ENCODE peak calls at places on chromosomes 5 and 9, in five cellular contexts. N is CD8-positive, alpha-beta T cell; H is transverse colon; S is uterus; X is small intestine. B is an unnamed sample. For H3K4me1, the result is how much of the 10 kb centered on the place peaks cover.

GRCh38 chr9:111621895-111622480 is 9.1 kb upstream of the DNAJC25 start:
- DNase-seq in N (peak), H (peak), S (peak), X (peak), B (no peak)

GRCh38 chr5:1195439-1195838 is 6.0 kb upstream of the SLC6A19 start:
- DNase-seq in N (no peak), H (no peak), S (no peak), X (no peak), B (no peak)

GRCh38 chr5:87121315-87122170 is 146.1 kb upstream of the RASA1 start:
- DNase-seq in N (peak), H (peak), S (no peak), X (peak), B (peak)

GRCh38 chr5:112915831-112916230 is 6.2 kb downstream of the REEP5 start:
- DNase-seq in N (no peak), H (no peak), S (no peak), X (peak), B (no peak)

GRCh38 chr5:79020861-79021561 is 35.9 kb upstream of the ARSB start:
- DNase-seq in N (peak), H (peak), S (peak), X (peak), B (peak)

GRCh38 chr9:35606726-35607125 is 1.7 kb downstream of the TESK1 start:
- DNase-seq in N (no peak), H (no peak), S (no peak), X (no peak), B (no peak)

GRCh38 chr9:131732061-131732526 is 7.8 kb downstream of the RAPGEF1 start:
- DNase-seq in N (no peak), H (peak), S (no peak), X (no peak), B (no peak)

GRCh38 chr9:134683714-134684374 is 42.2 kb downstream of the COL5A1 start:
- DNase-seq in N (no peak), H (no peak), S (no peak), X (no peak), B (peak)

GRCh38 chr9:117120061-117120460 is 294.8 kb downstream of the ASTN2 start:
- DNase-seq in N (no peak), H (no peak), S (no peak), X (no peak), B (no peak)

GRCh38 chr5:1243487-1244152 is 18.4 kb downstream of the SLC6A18 start:
- DNase-seq in N (no peak), H (no peak), S (no peak), X (no peak), B (no peak)

GRCh38 chr5:167451091-167451490 is 840.4 kb upstream of the WWC1 start:
- DNase-seq in N (no peak), H (no peak), S (no peak), X (no peak), B (no peak)

GRCh38 chr5:132500244-132500930 is 9.8 kb upstream of the IRF1 start:
- DNase-seq in N (no peak), H (no peak), S (no peak), X (no peak), B (no peak)

GRCh38 chr5:124130807-124131206 is 615.6 kb downstream of the ZNF608 start:
- DNase-seq in N (no peak), H (no peak), S (no peak), X (no peak), B (no peak)

GRCh38 chr5:676699-677076 is 16.5 kb downstream of the TPPP start:
- DNase-seq in N (no peak), H (no peak), S (no peak), X (no peak), B (no peak)

GRCh38 chr9:100099722-100100042 is 639 bp downstream of the INVS start:
- DNase-seq in N (no peak), H (no peak), S (no peak), X (no peak), B (peak)

GRCh38 chr9:121698627-121699270 is 47.3 kb downstream of the DAB2IP start:
- DNase-seq in N (no peak), H (no peak), S (peak), X (no peak), B (no peak)

GRCh38 chr5:127275641-127276193 is 14.9 kb upstream of the MEGF10 start:
- DNase-seq in N (no peak), H (no peak), S (no peak), X (no peak), B (no peak)

GRCh38 chr9:81146684-81147337 is 542.5 kb downstream of the TLE1 start:
- DNase-seq in N (no peak), H (no peak), S (no peak), X (no peak), B (no peak)

GRCh38 chr5:73152411-73153388 is 20.3 kb upstream of the TMEM174 start:
- DNase-seq in N (no peak), H (no peak), S (no peak), X (peak), B (no peak)

GRCh38 chr5:138109463-138110265 is 25.8 kb downstream of the WNT8A start:
- DNase-seq in N (no peak), H (no peak), S (no peak), X (no peak), B (no peak)

DNA sequence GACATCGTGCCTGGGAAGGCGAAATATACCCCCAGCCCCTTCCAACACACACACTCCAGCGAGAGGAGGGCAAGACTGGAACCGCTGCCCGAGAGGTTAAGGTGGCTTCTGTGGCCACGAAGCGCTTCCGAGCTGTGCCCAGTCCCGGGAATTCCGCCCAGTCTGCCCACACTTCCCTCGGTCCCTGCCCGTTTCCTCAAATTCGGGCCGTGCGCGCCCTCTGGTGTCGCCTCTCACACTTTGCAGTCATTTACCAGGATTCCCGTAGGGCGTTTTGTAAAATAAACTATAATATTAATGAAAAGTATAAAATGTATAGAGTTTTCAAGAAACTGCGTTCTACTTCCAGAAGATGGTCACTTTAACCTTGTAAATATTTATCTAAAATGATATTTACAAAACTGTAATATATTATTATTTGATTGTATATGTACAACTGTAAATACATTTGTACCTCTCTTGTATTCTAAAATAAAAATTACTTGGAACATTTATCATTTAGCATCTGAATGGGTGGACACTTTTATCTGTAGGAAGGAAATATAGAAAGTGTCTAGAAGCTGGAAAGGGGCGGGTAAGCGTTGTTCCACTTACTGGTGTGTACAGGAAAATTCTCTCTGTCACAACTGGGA is 11.0 kb upstream of the EXOSC2 start:
- DNase-seq in N (peak), H (peak), S (peak), X (peak), B (peak)
- H3K4me3 ChIP-seq in N (peak), H (no peak), S (peak), X (peak), B (peak)

GRCh38 chr9:71755230-71755629 is 13.1 kb downstream of the CEMIP2 start:
- DNase-seq in N (no peak), H (no peak), S (no peak), X (no peak), B (no peak)
- H3K4me1 ChIP-seq in N (under half), H (under half), S (under half), X (under half), B (under half)

GRCh38 chr5:150507283-150508020 is 479 bp upstream of the NDST1 start:
- DNase-seq in N (no peak), H (peak), S (no peak), X (peak), B (no peak)

GRCh38 chr5:150508021-150508640 is at the start of gene NDST1:
- DNase-seq in N (no peak), H (no peak), S (no peak), X (no peak), B (no peak)

GRCh38 chr5:150509992-150510391 is 2.1 kb downstream of the NDST1 start:
- DNase-seq in N (no peak), H (no peak), S (no peak), X (no peak), B (no peak)

GRCh38 chr5:150510460-150511263 is 2.7 kb downstream of the NDST1 start:
- DNase-seq in N (no peak), H (peak), S (no peak), X (peak), B (no peak)

DNA sequence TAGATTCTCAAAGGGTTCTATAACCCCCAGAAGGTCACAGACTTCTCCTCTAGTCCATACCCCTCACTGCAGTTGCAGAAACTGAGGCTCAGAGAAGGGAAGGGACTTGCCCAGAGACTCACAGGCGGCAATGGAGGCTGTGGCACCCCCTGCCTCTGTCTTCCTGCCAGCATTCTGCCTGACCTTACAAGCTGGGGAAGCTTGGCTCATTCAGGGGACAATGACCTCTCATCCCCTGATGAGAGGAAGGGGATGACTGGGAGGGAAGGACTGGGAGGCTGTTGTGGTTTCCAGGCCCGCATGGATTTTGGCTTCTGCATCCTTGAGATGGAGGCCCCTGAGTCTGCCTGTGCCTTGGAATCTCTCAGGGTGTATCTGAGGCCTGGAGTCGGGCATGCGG is 897 bp downstream of the NDST1 start:
- DNase-seq in N (no peak), H (no peak), S (no peak), X (no peak), B (no peak)
- H3K4me3 ChIP-seq in N (no peak), H (no peak), S (no peak), X (no peak), B (peak)

DNA sequence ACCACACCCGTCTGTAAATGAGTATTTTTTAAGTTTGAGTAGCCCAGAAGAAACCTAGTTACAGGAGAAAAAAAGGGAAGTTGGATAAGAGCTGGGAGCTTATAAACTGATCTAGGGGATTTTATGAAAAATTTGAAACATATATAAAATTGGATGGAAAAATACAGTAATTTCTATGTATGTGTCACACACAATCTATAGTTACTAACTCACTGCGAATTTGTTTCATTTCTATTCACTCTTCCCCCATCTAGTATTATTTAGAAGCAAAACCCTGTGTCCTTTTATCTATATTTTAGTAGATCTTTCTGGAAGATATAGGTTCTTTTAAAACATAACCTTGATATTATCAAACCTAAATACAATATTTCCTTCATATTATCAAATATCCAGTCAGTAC is 14.6 kb downstream of the CYFIP2 start:
- DNase-seq in N (no peak), H (no peak), S (no peak), X (no peak), B (no peak)
- H3K4me1 ChIP-seq in N (half or more), H (under half), S (under half), X (under half), B (under half)

DNA sequence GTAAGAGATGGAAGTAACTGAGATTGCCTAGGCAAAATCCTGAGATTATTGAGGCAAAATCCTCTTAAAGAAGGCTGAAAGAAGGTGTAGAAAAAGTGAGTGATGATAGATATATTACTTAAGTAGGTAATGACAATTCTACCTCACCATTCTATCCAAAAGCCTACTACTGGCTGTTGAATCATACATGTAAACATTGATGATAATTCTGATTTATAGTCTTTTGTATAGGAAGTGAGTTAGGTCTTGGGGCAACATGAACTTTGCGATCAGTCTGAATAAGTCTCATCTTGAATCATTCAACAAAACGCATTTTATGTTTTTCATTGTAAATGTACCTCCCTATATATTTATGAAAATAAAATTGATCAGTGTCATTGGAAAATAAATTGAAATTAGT is 99.6 kb downstream of the PARP8 start:
- DNase-seq in N (no peak), H (no peak), S (no peak), X (no peak), B (no peak)
- H3K4me3 ChIP-seq in N (no peak), H (no peak), S (no peak), X (no peak), B (no peak)

GRCh38 chr5:172885594-172886340 is 51.7 kb downstream of the ERGIC1 start:
- DNase-seq in N (no peak), H (no peak), S (no peak), X (no peak), B (no peak)

GRCh38 chr5:172877496-172878260 is 43.6 kb downstream of the ERGIC1 start:
- DNase-seq in N (no peak), H (no peak), S (no peak), X (no peak), B (no peak)

GRCh38 chr5:172879434-172879828 is 45.4 kb downstream of the ERGIC1 start:
- DNase-seq in N (no peak), H (no peak), S (no peak), X (no peak), B (no peak)

GRCh38 chr5:172878585-172879433 is 44.8 kb downstream of the ERGIC1 start:
- DNase-seq in N (no peak), H (no peak), S (peak), X (no peak), B (peak)

DNA sequence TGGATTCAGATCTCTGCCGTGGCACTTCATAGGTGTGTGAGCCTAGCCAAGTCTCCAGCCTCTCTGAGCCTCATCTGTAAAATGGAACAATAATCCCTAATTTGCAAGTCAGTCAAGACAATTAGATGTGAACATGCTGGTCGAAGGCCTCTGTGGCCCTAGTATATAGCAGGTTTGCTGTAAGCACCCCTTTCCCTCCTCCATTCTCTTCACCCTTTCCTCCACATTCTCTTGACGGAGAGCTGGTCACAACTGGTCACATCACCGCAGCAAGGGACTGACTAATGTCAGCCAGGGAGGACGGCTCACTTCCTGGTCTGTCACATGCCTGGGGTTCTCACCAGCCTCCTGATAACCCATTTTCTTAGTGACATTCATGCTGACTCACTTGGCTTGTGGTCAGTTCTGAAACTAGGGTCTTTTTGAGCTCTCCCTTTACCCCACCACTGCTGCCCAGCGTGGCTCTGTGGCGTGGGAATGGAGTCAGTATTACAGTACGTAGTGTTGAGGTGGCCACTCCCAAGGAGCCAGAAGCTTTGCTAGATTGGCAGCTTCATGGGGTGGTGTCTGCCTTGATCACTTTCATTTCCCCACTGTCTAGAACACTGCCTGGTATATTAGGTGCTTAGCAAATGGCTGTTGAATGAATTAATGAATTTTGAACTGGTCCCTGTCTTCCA is 47.8 kb downstream of the ERGIC1 start:
- DNase-seq in N (no peak), H (no peak), S (no peak), X (no peak), B (no peak)
- H3K4me1 ChIP-seq in N (under half), H (under half), S (under half), X (under half), B (under half)

GRCh38 chr5:10682429-10682746 is 78.6 kb downstream of the DAP start:
- DNase-seq in N (no peak), H (no peak), S (no peak), X (no peak), B (no peak)

GRCh38 chr5:10684303-10685086 is 76.5 kb downstream of the DAP start:
- DNase-seq in N (no peak), H (no peak), S (no peak), X (no peak), B (no peak)

GRCh38 chr5:10686890-10687289 is 74.1 kb downstream of the DAP start:
- DNase-seq in N (no peak), H (no peak), S (no peak), X (no peak), B (no peak)

GRCh38 chr5:10682801-10683525 is 78.1 kb downstream of the DAP start:
- DNase-seq in N (no peak), H (no peak), S (no peak), X (no peak), B (no peak)

GRCh38 chr5:10685103-10685502 is 75.9 kb downstream of the DAP start:
- DNase-seq in N (no peak), H (no peak), S (no peak), X (no peak), B (no peak)
- H3K4me3 ChIP-seq in N (no peak), H (no peak), S (no peak), X (no peak), B (no peak)

GRCh38 chr5:31823477-31823876 is 184.5 kb downstream of the PDZD2 start:
- DNase-seq in N (no peak), H (no peak), S (no peak), X (no peak), B (no peak)

GRCh38 chr5:31824886-31825774 is 186.2 kb downstream of the PDZD2 start:
- DNase-seq in N (no peak), H (peak), S (peak), X (peak), B (no peak)

GRCh38 chr5:31825775-31826068 is 186.8 kb downstream of the PDZD2 start:
- DNase-seq in N (no peak), H (no peak), S (no peak), X (no peak), B (no peak)

GRCh38 chr5:31833005-31833404 is 194.1 kb downstream of the PDZD2 start:
- DNase-seq in N (no peak), H (no peak), S (no peak), X (no peak), B (no peak)

GRCh38 chr5:31827862-31828261 is 188.9 kb downstream of the PDZD2 start:
- DNase-seq in N (no peak), H (no peak), S (no peak), X (no peak), B (no peak)
- H3K4me1 ChIP-seq in N (under half), H (under half), S (under half), X (under half), B (under half)

DNA sequence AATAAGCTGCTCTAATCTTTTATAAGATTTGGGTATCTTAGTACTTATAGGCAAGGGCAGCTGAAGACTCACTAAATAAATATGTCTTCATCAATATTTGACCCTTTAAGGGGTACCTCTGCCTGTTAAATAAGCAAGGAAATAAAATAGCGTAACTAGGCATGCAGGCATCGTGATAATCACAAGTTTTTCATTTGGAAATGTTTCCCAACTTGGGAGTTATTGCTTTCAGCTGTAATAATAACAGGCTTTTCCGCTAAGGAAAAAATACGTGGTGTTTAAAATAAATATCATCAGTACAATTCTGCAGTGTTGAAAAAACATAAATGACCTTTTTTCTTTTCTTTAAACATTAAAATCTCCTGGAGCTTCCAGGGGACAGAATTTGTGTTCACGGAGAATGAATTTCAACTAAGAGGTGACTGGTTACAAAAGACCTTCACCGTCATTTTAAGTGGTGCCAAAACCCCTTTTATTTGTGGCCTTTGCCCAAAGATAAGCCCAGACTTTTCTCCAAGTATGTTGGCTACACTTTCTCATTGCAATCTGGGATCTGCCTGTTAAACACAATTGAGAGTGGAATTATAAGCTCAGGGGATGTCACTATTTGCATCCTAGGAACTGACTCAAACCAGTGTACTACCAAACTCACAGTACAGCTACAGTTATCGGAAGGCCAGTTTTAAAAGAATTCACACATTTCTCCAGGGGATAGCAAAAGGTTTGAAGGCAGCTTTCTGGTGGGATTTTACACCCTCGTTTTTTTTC is 218.6 kb downstream of the FBXL7 start:
- DNase-seq in N (no peak), H (no peak), S (no peak), X (no peak), B (no peak)
- H3K4me3 ChIP-seq in N (no peak), H (no peak), S (no peak), X (no peak), B (no peak)

GRCh38 chr5:51661646-51662265 is 278.5 kb downstream of the ISL1 start:
- DNase-seq in N (no peak), H (no peak), S (no peak), X (no peak), B (no peak)
- H3K4me1 ChIP-seq in N (under half), H (under half), S (under half), X (under half), B (under half)

B was measured in tibial artery.